ENCODE peak calls at places on chromosomes 6 and 20, in ten cellular contexts. S is NCI-H1436; N is activated naive CD8-positive, alpha-beta T cell treated with anti-CD3 and anti-CD28 coated beads for 36 hours; C is GOT3; X is Calu3; D is lower leg skin; P is B cell; A is GDM1; G is MV-4-11; U is testis. T is an unnamed sample.
A peak's percentile ranks its signal among the peaks of the same experiment; 100 is the strongest.

GRCh38 chr20:56360899-56361199 is 2.1 kb downstream of the FAM210B start:
- DNase-seq in N (no peak), P (no peak), G (no peak), A (no peak), U (no peak), S (no peak), C (no peak), D (no peak), X (no peak), T (no peak)

GRCh38 chr6:33103776-33104175 is 28.0 kb downstream of the HLA-DPB1 start:
- DNase-seq in D (no peak), N (no peak), S (no peak), A (no peak), U (no peak), G (no peak), C (no peak), X (no peak), P (no peak), T (no peak)

GRCh38 chr20:49518576-49518975 is 36.1 kb upstream of the KCNB1 start:
- DNase-seq in S (no peak), A (no peak), G (no peak), D (no peak), X (no peak), N (no peak), U (no peak), C (no peak), P (no peak), T (no peak)

GRCh38 chr6:56821005-56821432 is 133.9 kb upstream of the BEND6 start:
- DNase-seq in D (no peak), G (no peak), C (no peak), U (no peak), S (no peak), X (no peak), P (no peak), A (no peak), N (no peak), T (no peak)

GRCh38 chr6:39357998-39358686 is 35.6 kb upstream of the KCNK16 start:
- DNase-seq in A (peak; percentile 36), G (peak; percentile 5), P (no peak), N (no peak), U (no peak), C (no peak), S (no peak), X (peak; percentile 43), D (no peak), T (no peak)

GRCh38 chr6:13012977-13013680 is 296.6 kb downstream of the PHACTR1 start:
- DNase-seq in P (no peak), S (peak; percentile 15), A (no peak), X (peak; percentile 1), N (peak; percentile 4), U (peak; percentile 40), G (no peak), C (no peak), D (peak; percentile 18), T (peak; percentile 63)

GRCh38 chr6:98827295-98828159 is 6.8 kb upstream of the POU3F2 start:
- DNase-seq in P (no peak), D (no peak), G (no peak), A (no peak), N (no peak), S (peak; percentile 34), U (no peak), X (no peak), C (no peak), T (no peak)

GRCh38 chr20:8757146-8757545 is 311.7 kb upstream of the PLCB4 start:
- DNase-seq in U (no peak), S (no peak), C (no peak), P (no peak), D (no peak), N (no peak), X (no peak), A (no peak), G (peak; percentile 14), T (no peak)

GRCh38 chr6:84638286-84638685 is 126.1 kb downstream of the TBX18 start:
- DNase-seq in P (no peak), S (no peak), U (no peak), D (no peak), A (no peak), C (no peak), N (no peak), G (no peak), X (no peak), T (no peak)

GRCh38 chr6:35411066-35411465 is 41.1 kb upstream of the FANCE start:
- DNase-seq in U (no peak), C (no peak), X (no peak), A (no peak), P (no peak), S (no peak), N (peak; percentile 21), G (peak; percentile 18), D (no peak), T (no peak)

GRCh38 chr6:37456126-37456525 is 23.1 kb downstream of the CMTR1 start:
- DNase-seq in U (no peak), A (no peak), S (no peak), C (no peak), N (no peak), X (no peak), D (no peak), G (no peak), P (no peak), T (no peak)

GRCh38 chr6:15561447-15562199 is 101.2 kb downstream of the DTNBP1 start:
- DNase-seq in X (no peak), A (no peak), U (no peak), P (no peak), C (no peak), S (no peak), G (no peak), D (no peak), N (no peak), T (no peak)

GRCh38 chr20:63171991-63172390 is 43.9 kb downstream of the YTHDF1 start:
- DNase-seq in P (no peak), N (no peak), X (no peak), G (no peak), A (no peak), C (no peak), D (no peak), S (no peak), U (no peak), T (no peak)

GRCh38 chr20:2292711-2293110 is 3.1 kb upstream of the TGM3 start:
- DNase-seq in A (no peak), P (no peak), X (no peak), U (no peak), G (peak; percentile 99), C (no peak), S (no peak), N (no peak), D (peak; percentile 31), T (peak; percentile 76)

GRCh38 chr6:4225207-4225872 is 90.0 kb upstream of the ECI2 start:
- DNase-seq in C (no peak), A (no peak), G (no peak), X (peak; percentile 36), S (no peak), D (no peak), N (no peak), P (no peak), U (peak; percentile 37), T (no peak)

GRCh38 chr6:54697423-54697822 is 149.1 kb upstream of the FAM83B start:
- DNase-seq in U (no peak), A (no peak), C (no peak), P (no peak), X (peak; percentile 19), N (no peak), S (no peak), G (no peak), D (no peak), T (no peak)

GRCh38 chr6:41080623-41081022 is 7.8 kb downstream of the NFYA start:
- DNase-seq in D (no peak), N (no peak), X (no peak), S (no peak), G (no peak), C (no peak), U (no peak), A (no peak), P (no peak), T (no peak)

GRCh38 chr6:27286141-27286540 is 25.9 kb downstream of the POM121L2 start:
- DNase-seq in S (no peak), G (no peak), P (no peak), N (no peak), D (no peak), X (no peak), U (no peak), C (no peak), A (no peak), T (no peak)

GRCh38 chr20:38167851-38168760 is 3.0 kb upstream of the TGM2 start:
- DNase-seq in S (no peak), A (no peak), G (peak; percentile 77), P (no peak), X (peak; percentile 93), C (peak; percentile 56), N (no peak), U (no peak), D (no peak), T (no peak)

GRCh38 chr6:91834813-91835212 is 1247.9 kb upstream of the MAP3K7 start:
- DNase-seq in U (no peak), A (no peak), D (no peak), G (no peak), N (no peak), P (no peak), C (no peak), S (no peak), X (no peak), T (no peak)

GRCh38 chr20:56181593-56181992 is 66.9 kb upstream of the MC3R start:
- DNase-seq in A (no peak), D (no peak), X (no peak), P (no peak), S (no peak), G (no peak), U (no peak), C (no peak), N (no peak), T (no peak)

GRCh38 chr6:106546322-106547052 is 82.8 kb downstream of the RTN4IP1 start:
- DNase-seq in U (no peak), A (no peak), X (peak; percentile 54), N (no peak), P (no peak), D (no peak), S (peak; percentile 30), G (no peak), C (no peak), T (no peak)

GRCh38 chr20:46132705-46133120 is 14.6 kb downstream of the CD40 start:
- DNase-seq in P (peak; percentile 68), N (peak; percentile 68), X (peak; percentile 86), A (peak; percentile 36), G (peak; percentile 40), D (peak; percentile 34), C (peak; percentile 25), U (peak; percentile 83), S (peak; percentile 69), T (peak; percentile 89)

GRCh38 chr20:49810491-49811190 is 2.0 kb upstream of the SLC9A8 start:
- DNase-seq in G (no peak), P (no peak), S (no peak), U (no peak), C (no peak), N (no peak), A (no peak), X (no peak), D (no peak), T (no peak)

GRCh38 chr20:14451458-14451857 is 114.0 kb upstream of the FLRT3 start:
- DNase-seq in P (no peak), C (no peak), A (no peak), U (no peak), N (no peak), G (no peak), X (no peak), S (no peak), D (no peak), T (no peak)

GRCh38 chr6:20292905-20293304 is 80.6 kb upstream of the MBOAT1 start:
- DNase-seq in S (no peak), D (no peak), C (no peak), X (no peak), P (no peak), G (no peak), U (no peak), A (no peak), N (no peak), T (no peak)

GRCh38 chr6:8195040-8195713 is 92.8 kb upstream of the EEF1E1 start:
- DNase-seq in N (no peak), G (no peak), C (no peak), A (no peak), X (no peak), S (no peak), U (peak; percentile 26), P (no peak), D (no peak), T (no peak)

GRCh38 chr6:18465410-18466154 is 78.4 kb downstream of the RNF144B start:
- DNase-seq in C (no peak), U (no peak), N (no peak), G (no peak), D (no peak), X (no peak), A (no peak), P (no peak), S (no peak), T (no peak)